ENCODE peak calls at places on chromosomes 7 and 10, in seven cellular contexts. C, I, T, E, G, D and A are unnamed samples.

GRCh38 chr7:139714163-139714901 is 63.5 kb downstream of the HIPK2 start:
- DNase-seq in D (no peak), T (peak), G (no peak), C (no peak), E (no peak), I (peak), A (peak)

GRCh38 chr10:29598861-29599311 is 35.9 kb downstream of the SVIL start:
- DNase-seq in E (no peak), D (peak), G (no peak), T (no peak), C (no peak), I (no peak), A (no peak)

GRCh38 chr10:79112898-79113431 is 44.2 kb downstream of the ZMIZ1 start:
- DNase-seq in D (peak), C (peak), T (no peak), G (peak), I (peak), E (peak), A (no peak)

GRCh38 chr7:159026271-159027047 is 118.2 kb downstream of the VIPR2 start:
- DNase-seq in G (no peak), E (no peak), I (no peak), T (no peak), C (no peak), D (no peak), A (no peak)

GRCh38 chr10:108899686-108900085 is 1023.6 kb downstream of the XPNPEP1 start:
- DNase-seq in I (no peak), E (no peak), D (no peak), G (no peak), T (no peak), C (no peak), A (no peak)

GRCh38 chr7:30760514-30761213 is 8.7 kb downstream of the INMT start:
- DNase-seq in I (no peak), G (no peak), T (no peak), E (no peak), D (no peak), C (no peak), A (no peak)

GRCh38 chr10:71085689-71086438 is 126.5 kb upstream of the UNC5B start:
- DNase-seq in T (no peak), I (peak), E (no peak), C (no peak), G (no peak), D (no peak), A (peak)

GRCh38 chr10:123847686-123848432 is 43.7 kb downstream of the CPXM2 start:
- DNase-seq in C (peak), D (peak), T (no peak), E (no peak), G (no peak), I (no peak), A (no peak)

GRCh38 chr7:1694551-1694950 is 24.5 kb downstream of the ELFN1 start:
- DNase-seq in G (no peak), I (peak), C (no peak), T (no peak), D (no peak), E (no peak), A (no peak)

GRCh38 chr10:69495666-69496065 is 44.4 kb downstream of the TSPAN15 start:
- DNase-seq in G (no peak), T (no peak), I (no peak), D (no peak), C (no peak), E (no peak), A (no peak)

GRCh38 chr7:4871056-4871680 is 9.3 kb upstream of the PAPOLB start:
- DNase-seq in G (no peak), C (no peak), I (peak), T (no peak), E (no peak), D (no peak), A (no peak)

GRCh38 chr7:1936531-1937251 is 266.6 kb downstream of the ELFN1 start:
- DNase-seq in D (no peak), E (no peak), T (no peak), I (peak), G (no peak), C (no peak), A (no peak)

GRCh38 chr10:51007781-51008180 is 66.5 kb upstream of the PRKG1 start:
- DNase-seq in G (no peak), E (no peak), D (peak), C (no peak), T (no peak), I (no peak), A (no peak)

GRCh38 chr7:33979807-33980355 is 74.5 kb downstream of the BMPER start:
- DNase-seq in E (no peak), I (no peak), D (peak), C (peak), G (no peak), T (no peak), A (no peak)

GRCh38 chr7:5780801-5781496 is 514 bp downstream of the RNF216 start:
- DNase-seq in I (peak), T (peak), E (peak), G (peak), D (peak), C (peak), A (peak)

GRCh38 chr10:14487511-14487909 is 156.8 kb upstream of the FRMD4A start:
- DNase-seq in C (no peak), G (no peak), D (peak), E (no peak), I (no peak), T (no peak), A (no peak)

GRCh38 chr7:26368542-26368941 is 76.9 kb downstream of the SNX10 start:
- DNase-seq in E (no peak), I (no peak), T (no peak), G (no peak), D (no peak), C (no peak), A (no peak)

GRCh38 chr7:19708397-19709248 is at the start of gene POLR1F:
- DNase-seq in G (peak), D (peak), C (peak), T (peak), I (peak), E (peak), A (peak)

GRCh38 chr7:1567893-1568292 is 1.9 kb downstream of the PSMG3 start:
- DNase-seq in I (peak), C (no peak), T (no peak), E (no peak), G (no peak), D (no peak), A (no peak)

DNA sequence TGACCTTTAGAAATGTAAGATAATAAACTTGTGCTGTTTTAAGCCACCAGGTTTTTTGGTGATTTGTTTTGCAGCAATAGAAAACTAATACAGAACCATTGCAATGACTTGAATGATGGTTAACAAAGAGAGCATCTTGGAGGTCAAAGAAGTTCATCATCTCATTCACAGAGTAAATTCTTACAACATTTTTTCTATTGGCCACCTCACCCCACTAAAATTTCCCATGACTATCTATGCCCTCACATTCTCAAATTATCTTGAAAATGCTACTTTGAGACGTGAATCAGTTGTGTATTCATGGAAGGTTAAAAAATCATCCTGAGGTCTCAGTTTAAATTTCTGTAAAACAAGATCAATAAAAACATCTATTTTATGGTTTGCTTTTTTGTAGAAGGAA is 754.2 kb downstream of the SORCS1 start:
- DNase-seq in E (no peak), D (no peak), C (no peak), I (no peak), G (no peak), T (no peak), A (no peak)
- TF ChIP-seq CTCF in E (no peak), D (no peak), C (no peak), I (no peak), G (no peak), T (no peak), A (no peak)

GRCh38 chr10:75097666-75098285 is 13.7 kb upstream of the SAMD8 start:
- DNase-seq in E (no peak), G (no peak), D (peak), C (no peak), I (no peak), T (no peak), A (no peak)
- TF ChIP-seq CTCF in E (no peak), G (no peak), D (peak), C (no peak), I (no peak), T (peak), A (peak)

DNA sequence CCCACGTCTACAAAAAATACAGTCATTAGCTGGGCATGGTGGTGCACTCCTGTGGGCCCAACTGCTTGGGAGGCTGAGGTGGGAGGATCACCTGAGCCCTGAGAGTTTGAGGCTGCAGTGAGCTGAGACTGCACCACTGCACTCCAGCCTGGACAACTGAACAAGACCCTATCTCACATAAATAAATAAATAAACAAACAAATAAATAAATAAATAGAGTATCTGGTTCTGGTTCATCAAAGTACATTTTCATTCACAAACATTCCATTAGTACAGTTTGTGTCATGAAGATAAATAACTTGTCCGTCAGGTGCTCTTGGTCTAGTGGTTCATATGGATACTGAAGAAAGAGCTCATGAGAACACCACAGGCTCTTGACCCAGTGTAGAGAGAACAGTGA is 96.4 kb downstream of the RSU1 start:
- DNase-seq in G (no peak), T (no peak), D (no peak), I (no peak), E (no peak), C (no peak), A (no peak)
- TF ChIP-seq CTCF in G (no peak), T (no peak), D (no peak), I (no peak), E (no peak), C (no peak), A (no peak)

GRCh38 chr7:151880688-151881087 is 3.8 kb upstream of the PRKAG2 start:
- DNase-seq in T (no peak), G (no peak), D (no peak), I (peak), E (no peak), C (no peak), A (no peak)

GRCh38 chr7:151876899-151877777 is at the start of gene PRKAG2:
- DNase-seq in E (peak), T (peak), C (peak), G (peak), D (peak), I (peak), A (peak)

GRCh38 chr7:151876112-151876898 is 610 bp downstream of the PRKAG2 start:
- DNase-seq in G (peak), D (peak), T (peak), C (peak), E (peak), I (peak), A (peak)

GRCh38 chr7:151875862-151876111 is 1.1 kb downstream of the PRKAG2 start:
- DNase-seq in E (no peak), I (no peak), C (no peak), T (peak), G (no peak), D (peak), A (peak)

DNA sequence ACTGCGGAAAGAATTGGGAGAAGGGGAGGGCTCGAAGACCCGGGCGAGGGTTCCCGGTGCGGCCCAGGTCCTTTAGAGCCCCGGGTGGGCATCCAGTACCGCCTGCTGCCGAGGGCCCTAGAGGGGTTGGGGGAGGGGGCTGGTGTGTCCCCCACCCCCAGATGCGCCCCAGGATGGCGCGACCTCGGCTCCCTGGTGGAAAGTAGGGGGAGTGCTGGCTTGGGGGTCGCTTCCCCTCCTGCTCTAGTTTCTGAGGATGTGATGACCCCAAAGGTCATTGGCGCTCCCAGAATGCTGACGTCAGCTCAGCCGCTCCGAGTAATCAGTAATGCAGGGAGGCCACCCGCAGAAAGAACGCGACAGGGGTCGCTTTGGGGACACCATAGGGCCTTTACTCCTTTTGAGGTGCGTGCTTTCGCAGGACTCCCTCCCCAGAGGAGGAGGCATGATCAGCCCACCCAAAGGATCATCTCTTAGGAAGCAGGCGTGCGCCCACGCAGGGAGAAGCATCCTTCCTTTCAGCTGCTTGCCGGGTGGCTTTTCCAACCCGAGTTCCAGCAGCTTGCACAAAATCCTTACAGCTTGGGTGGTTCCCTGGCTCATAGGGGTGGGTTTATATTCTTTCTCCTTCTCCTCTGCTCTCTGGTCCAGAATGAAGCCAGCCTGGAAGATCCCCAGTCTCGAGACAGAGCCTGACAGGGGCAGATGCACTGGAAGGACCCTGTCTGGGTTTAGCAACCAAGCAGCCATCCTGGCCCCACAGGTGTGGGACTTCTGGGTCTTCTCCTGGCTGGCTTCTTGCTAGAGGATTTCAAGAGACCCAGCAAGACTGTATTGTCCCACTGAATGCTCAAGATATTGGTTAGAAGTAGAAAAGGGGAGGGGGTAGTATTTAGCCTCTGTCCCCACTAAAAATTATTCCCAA is 1.3 kb upstream of the PRKAG2 start:
- DNase-seq in T (no peak), E (no peak), D (no peak), C (no peak), I (no peak), G (no peak), A (no peak)
- TF ChIP-seq CTCF in T (no peak), E (no peak), D (no peak), C (no peak), I (no peak), G (no peak), A (no peak)